ENCODE peak calls at places on chromosomes 7 and 10, in six cellular contexts. One of them, this sample, is unnamed.
A peak's percentile ranks its signal among the peaks of the same experiment; 100 is the strongest.

GRCh38 chr7:119943932-119944600 is 328.9 kb upstream of the KCND2 start:
- DNase-seq in caudate nucleus: no peak
- DNase-seq in CD4-positive, CD25-positive, alpha-beta regulatory T cell: no peak
- DNase-seq in neural progenitor cell: no peak
- DNase-seq in lower lobe of right lung: no peak
- DNase-seq in cardiac muscle cell: no peak
- DNase-seq in this sample: no peak

GRCh38 chr10:74165530-74165901 is 14.5 kb downstream of the ADK start:
- DNase-seq in caudate nucleus: no peak
- DNase-seq in CD4-positive, CD25-positive, alpha-beta regulatory T cell: no peak
- DNase-seq in neural progenitor cell: no peak
- DNase-seq in lower lobe of right lung: no peak
- DNase-seq in cardiac muscle cell: no peak
- DNase-seq in this sample: no peak

GRCh38 chr7:35467456-35467978 is 213.6 kb upstream of the TBX20 start:
- DNase-seq in caudate nucleus: no peak
- DNase-seq in CD4-positive, CD25-positive, alpha-beta regulatory T cell: no peak
- DNase-seq in neural progenitor cell: no peak
- DNase-seq in lower lobe of right lung: no peak
- DNase-seq in cardiac muscle cell: no peak
- DNase-seq in this sample: no peak

GRCh38 chr10:52442576-52442975 is 128.5 kb downstream of the DKK1 start:
- DNase-seq in caudate nucleus: no peak
- DNase-seq in CD4-positive, CD25-positive, alpha-beta regulatory T cell: no peak
- DNase-seq in neural progenitor cell: no peak
- DNase-seq in lower lobe of right lung: no peak
- DNase-seq in cardiac muscle cell: no peak
- DNase-seq in this sample: no peak

GRCh38 chr10:122264442-122264841 is 6.7 kb upstream of the BTBD16 start:
- DNase-seq in caudate nucleus: no peak
- DNase-seq in CD4-positive, CD25-positive, alpha-beta regulatory T cell: no peak
- DNase-seq in neural progenitor cell: no peak
- DNase-seq in lower lobe of right lung: no peak
- DNase-seq in cardiac muscle cell: no peak
- DNase-seq in this sample: no peak

GRCh38 chr10:42875792-42876191 is 93.2 kb downstream of the BMS1 start:
- DNase-seq in caudate nucleus: no peak
- DNase-seq in CD4-positive, CD25-positive, alpha-beta regulatory T cell: no peak
- DNase-seq in neural progenitor cell: peak; percentile 31
- DNase-seq in lower lobe of right lung: no peak
- DNase-seq in cardiac muscle cell: no peak
- DNase-seq in this sample: no peak

GRCh38 chr7:37921340-37921805 is 933 bp downstream of the EPDR1 start:
- DNase-seq in caudate nucleus: no peak
- DNase-seq in CD4-positive, CD25-positive, alpha-beta regulatory T cell: no peak
- DNase-seq in neural progenitor cell: peak; percentile 68
- DNase-seq in lower lobe of right lung: peak; percentile 57
- DNase-seq in cardiac muscle cell: peak; percentile 52
- DNase-seq in this sample: peak; percentile 74

GRCh38 chr10:90968448-90969086 is 47.7 kb upstream of the ANKRD1 start:
- DNase-seq in caudate nucleus: no peak
- DNase-seq in CD4-positive, CD25-positive, alpha-beta regulatory T cell: no peak
- DNase-seq in neural progenitor cell: no peak
- DNase-seq in lower lobe of right lung: no peak
- DNase-seq in cardiac muscle cell: no peak
- DNase-seq in this sample: no peak

GRCh38 chr10:2576892-2577291 is 490.5 kb upstream of the PFKP start:
- DNase-seq in caudate nucleus: no peak
- DNase-seq in CD4-positive, CD25-positive, alpha-beta regulatory T cell: no peak
- DNase-seq in neural progenitor cell: no peak
- DNase-seq in lower lobe of right lung: no peak
- DNase-seq in cardiac muscle cell: no peak
- DNase-seq in this sample: no peak

GRCh38 chr7:114412548-114412947 is 2.1 kb upstream of the FOXP2 start:
- DNase-seq in caudate nucleus: no peak
- DNase-seq in CD4-positive, CD25-positive, alpha-beta regulatory T cell: no peak
- DNase-seq in neural progenitor cell: no peak
- DNase-seq in lower lobe of right lung: no peak
- DNase-seq in cardiac muscle cell: no peak
- DNase-seq in this sample: no peak

GRCh38 chr10:88793747-88794299 is 8.7 kb upstream of the LIPM start:
- DNase-seq in caudate nucleus: no peak
- DNase-seq in CD4-positive, CD25-positive, alpha-beta regulatory T cell: no peak
- DNase-seq in neural progenitor cell: no peak
- DNase-seq in lower lobe of right lung: no peak
- DNase-seq in cardiac muscle cell: no peak
- DNase-seq in this sample: no peak

GRCh38 chr10:126062132-126063032 is 166.0 kb downstream of the FANK1 start:
- DNase-seq in caudate nucleus: peak; percentile 59
- DNase-seq in CD4-positive, CD25-positive, alpha-beta regulatory T cell: no peak
- DNase-seq in neural progenitor cell: no peak
- DNase-seq in lower lobe of right lung: peak; percentile 66
- DNase-seq in cardiac muscle cell: no peak
- DNase-seq in this sample: peak; percentile 93

GRCh38 chr10:51063659-51064535 is 10.4 kb upstream of the PRKG1 start:
- DNase-seq in caudate nucleus: no peak
- DNase-seq in CD4-positive, CD25-positive, alpha-beta regulatory T cell: no peak
- DNase-seq in neural progenitor cell: peak; percentile 54
- DNase-seq in lower lobe of right lung: no peak
- DNase-seq in cardiac muscle cell: peak; percentile 44
- DNase-seq in this sample: no peak

GRCh38 chr7:122369756-122370155 is 65.2 kb upstream of the FEZF1 start:
- DNase-seq in caudate nucleus: no peak
- DNase-seq in CD4-positive, CD25-positive, alpha-beta regulatory T cell: no peak
- DNase-seq in neural progenitor cell: peak; percentile 58
- DNase-seq in lower lobe of right lung: no peak
- DNase-seq in cardiac muscle cell: no peak
- DNase-seq in this sample: no peak

GRCh38 chr7:6453737-6454136 is 6.0 kb upstream of the DAGLB start:
- DNase-seq in caudate nucleus: no peak
- DNase-seq in CD4-positive, CD25-positive, alpha-beta regulatory T cell: no peak
- DNase-seq in neural progenitor cell: no peak
- DNase-seq in lower lobe of right lung: peak; percentile 13
- DNase-seq in cardiac muscle cell: no peak
- DNase-seq in this sample: no peak

GRCh38 chr7:683526-684205 is 42.8 kb upstream of the DNAAF5 start:
- DNase-seq in caudate nucleus: no peak
- DNase-seq in CD4-positive, CD25-positive, alpha-beta regulatory T cell: no peak
- DNase-seq in neural progenitor cell: no peak
- DNase-seq in lower lobe of right lung: no peak
- DNase-seq in cardiac muscle cell: no peak
- DNase-seq in this sample: no peak

GRCh38 chr7:135151162-135151932 is 3.5 kb downstream of the TMEM140 start:
- DNase-seq in caudate nucleus: no peak
- DNase-seq in CD4-positive, CD25-positive, alpha-beta regulatory T cell: no peak
- DNase-seq in neural progenitor cell: no peak
- DNase-seq in lower lobe of right lung: no peak
- DNase-seq in cardiac muscle cell: no peak
- DNase-seq in this sample: no peak

GRCh38 chr7:130292682-130293257 is at the start of gene CPA4:
- DNase-seq in caudate nucleus: no peak
- DNase-seq in CD4-positive, CD25-positive, alpha-beta regulatory T cell: no peak
- DNase-seq in neural progenitor cell: no peak
- DNase-seq in lower lobe of right lung: no peak
- DNase-seq in cardiac muscle cell: no peak
- DNase-seq in this sample: no peak

GRCh38 chr7:2196381-2197378 is 36.1 kb downstream of the MAD1L1 start:
- DNase-seq in caudate nucleus: no peak
- DNase-seq in CD4-positive, CD25-positive, alpha-beta regulatory T cell: no peak
- DNase-seq in neural progenitor cell: no peak
- DNase-seq in lower lobe of right lung: no peak
- DNase-seq in cardiac muscle cell: no peak
- DNase-seq in this sample: peak; percentile 62

GRCh38 chr10:89042547-89042946 is 51.9 kb downstream of the FAS start:
- DNase-seq in caudate nucleus: no peak
- DNase-seq in CD4-positive, CD25-positive, alpha-beta regulatory T cell: no peak
- DNase-seq in neural progenitor cell: no peak
- DNase-seq in lower lobe of right lung: no peak
- DNase-seq in cardiac muscle cell: no peak
- DNase-seq in this sample: no peak

GRCh38 chr10:62456611-62457101 is 82.5 kb downstream of the ZNF365 start:
- DNase-seq in caudate nucleus: no peak
- DNase-seq in CD4-positive, CD25-positive, alpha-beta regulatory T cell: no peak
- DNase-seq in neural progenitor cell: no peak
- DNase-seq in lower lobe of right lung: no peak
- DNase-seq in cardiac muscle cell: no peak
- DNase-seq in this sample: no peak

GRCh38 chr10:80455461-80456345 is 1.6 kb downstream of the TSPAN14 start:
- DNase-seq in caudate nucleus: no peak
- DNase-seq in CD4-positive, CD25-positive, alpha-beta regulatory T cell: no peak
- DNase-seq in neural progenitor cell: no peak
- DNase-seq in lower lobe of right lung: no peak
- DNase-seq in cardiac muscle cell: no peak
- DNase-seq in this sample: no peak

GRCh38 chr10:84429926-84430520 is 101.6 kb downstream of the CCSER2 start:
- DNase-seq in caudate nucleus: peak; percentile 7
- DNase-seq in CD4-positive, CD25-positive, alpha-beta regulatory T cell: peak; percentile 64
- DNase-seq in neural progenitor cell: peak; percentile 84
- DNase-seq in lower lobe of right lung: peak; percentile 67
- DNase-seq in cardiac muscle cell: peak; percentile 41
- DNase-seq in this sample: no peak

DNA sequence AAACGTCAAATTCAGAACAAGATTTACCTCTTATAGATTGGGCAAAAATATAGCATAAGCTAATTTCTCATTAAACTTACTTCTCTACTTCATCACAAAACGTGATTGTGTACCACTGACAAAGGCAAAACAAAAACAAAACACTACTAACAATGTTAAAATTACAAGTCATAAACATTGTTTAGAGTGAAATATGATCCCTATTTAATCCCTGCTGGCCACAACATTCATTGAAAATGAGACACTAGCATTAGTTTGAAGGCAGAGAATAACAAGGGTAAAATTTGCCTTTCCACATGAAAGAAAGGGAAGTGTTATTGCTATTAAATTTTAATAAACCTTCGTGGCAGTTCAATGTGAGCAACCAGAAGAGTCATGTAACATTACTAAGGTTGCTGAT is 45.0 kb downstream of the SEMA3A start:
- DNase-seq in caudate nucleus: no peak
- DNase-seq in CD4-positive, CD25-positive, alpha-beta regulatory T cell: no peak
- DNase-seq in neural progenitor cell: no peak
- DNase-seq in lower lobe of right lung: no peak
- DNase-seq in cardiac muscle cell: no peak
- DNase-seq in this sample: no peak
- H3K27ac ChIP-seq in caudate nucleus: no peak overlapping the region
- H3K27ac ChIP-seq in CD4-positive, CD25-positive, alpha-beta regulatory T cell: no peak overlapping the region
- H3K27ac ChIP-seq in neural progenitor cell: no peak overlapping the region
- H3K27ac ChIP-seq in lower lobe of right lung: no peak overlapping the region
- H3K27ac ChIP-seq in cardiac muscle cell: peak overlapping the region; percentile 46
- H3K27ac ChIP-seq in this sample: no peak overlapping the region

GRCh38 chr10:8402469-8403074 is 348.1 kb downstream of the GATA3 start:
- DNase-seq in caudate nucleus: no peak
- DNase-seq in CD4-positive, CD25-positive, alpha-beta regulatory T cell: peak; percentile 37
- DNase-seq in neural progenitor cell: no peak
- DNase-seq in lower lobe of right lung: no peak
- DNase-seq in cardiac muscle cell: no peak
- DNase-seq in this sample: no peak

GRCh38 chr10:8403711-8404371 is 349.4 kb downstream of the GATA3 start:
- DNase-seq in caudate nucleus: no peak
- DNase-seq in CD4-positive, CD25-positive, alpha-beta regulatory T cell: no peak
- DNase-seq in neural progenitor cell: peak; percentile 60
- DNase-seq in lower lobe of right lung: no peak
- DNase-seq in cardiac muscle cell: peak; percentile 15
- DNase-seq in this sample: no peak

GRCh38 chr10:8405551-8405950 is 351.1 kb downstream of the GATA3 start:
- DNase-seq in caudate nucleus: no peak
- DNase-seq in CD4-positive, CD25-positive, alpha-beta regulatory T cell: no peak
- DNase-seq in neural progenitor cell: no peak
- DNase-seq in lower lobe of right lung: no peak
- DNase-seq in cardiac muscle cell: no peak
- DNase-seq in this sample: no peak

GRCh38 chr10:8407561-8408021 is 353.1 kb downstream of the GATA3 start:
- DNase-seq in caudate nucleus: no peak
- DNase-seq in CD4-positive, CD25-positive, alpha-beta regulatory T cell: no peak
- DNase-seq in neural progenitor cell: no peak
- DNase-seq in lower lobe of right lung: no peak
- DNase-seq in cardiac muscle cell: no peak
- DNase-seq in this sample: no peak

GRCh38 chr10:8404721-8405120 is 350.2 kb downstream of the GATA3 start:
- DNase-seq in caudate nucleus: no peak
- DNase-seq in CD4-positive, CD25-positive, alpha-beta regulatory T cell: peak; percentile 87
- DNase-seq in neural progenitor cell: no peak
- DNase-seq in lower lobe of right lung: no peak
- DNase-seq in cardiac muscle cell: no peak
- DNase-seq in this sample: no peak
- H3K27ac ChIP-seq in caudate nucleus: no peak overlapping the region
- H3K27ac ChIP-seq in CD4-positive, CD25-positive, alpha-beta regulatory T cell: peak overlapping the region; percentile 85
- H3K27ac ChIP-seq in neural progenitor cell: no peak overlapping the region
- H3K27ac ChIP-seq in lower lobe of right lung: no peak overlapping the region
- H3K27ac ChIP-seq in cardiac muscle cell: no peak overlapping the region
- H3K27ac ChIP-seq in this sample: no peak overlapping the region

GRCh38 chr10:110376021-110376773 is 71.5 kb upstream of the SMNDC1 start:
- DNase-seq in caudate nucleus: no peak
- DNase-seq in CD4-positive, CD25-positive, alpha-beta regulatory T cell: no peak
- DNase-seq in neural progenitor cell: no peak
- DNase-seq in lower lobe of right lung: peak; percentile 53
- DNase-seq in cardiac muscle cell: no peak
- DNase-seq in this sample: no peak

GRCh38 chr10:110373857-110374654 is 69.3 kb upstream of the SMNDC1 start:
- DNase-seq in caudate nucleus: no peak
- DNase-seq in CD4-positive, CD25-positive, alpha-beta regulatory T cell: no peak
- DNase-seq in neural progenitor cell: no peak
- DNase-seq in lower lobe of right lung: no peak
- DNase-seq in cardiac muscle cell: no peak
- DNase-seq in this sample: no peak

GRCh38 chr10:110373059-110373458 is 68.3 kb upstream of the SMNDC1 start:
- DNase-seq in caudate nucleus: no peak
- DNase-seq in CD4-positive, CD25-positive, alpha-beta regulatory T cell: no peak
- DNase-seq in neural progenitor cell: no peak
- DNase-seq in lower lobe of right lung: no peak
- DNase-seq in cardiac muscle cell: no peak
- DNase-seq in this sample: no peak

GRCh38 chr10:110372656-110373055 is 67.9 kb upstream of the SMNDC1 start:
- DNase-seq in caudate nucleus: no peak
- DNase-seq in CD4-positive, CD25-positive, alpha-beta regulatory T cell: no peak
- DNase-seq in neural progenitor cell: no peak
- DNase-seq in lower lobe of right lung: no peak
- DNase-seq in cardiac muscle cell: no peak
- DNase-seq in this sample: no peak

DNA sequence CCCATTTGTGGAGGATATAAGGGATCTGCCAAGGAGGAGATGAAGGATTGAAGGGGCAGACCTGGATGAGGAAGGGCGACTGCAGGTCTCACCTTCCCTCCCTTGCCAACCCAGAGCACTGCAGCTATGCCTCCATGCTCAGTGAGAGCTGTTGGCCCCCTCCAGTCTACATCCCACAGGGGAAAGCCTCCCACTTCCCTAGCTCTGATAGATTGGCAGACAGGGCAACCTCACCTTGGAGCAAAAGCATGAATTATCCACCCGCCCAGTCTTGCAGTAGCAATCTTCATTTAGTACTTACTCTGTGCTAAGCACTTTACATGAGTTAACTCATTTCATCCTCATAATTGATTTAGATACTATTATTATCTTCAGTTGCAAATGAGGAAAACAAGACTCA is 70.4 kb upstream of the SMNDC1 start:
- DNase-seq in caudate nucleus: no peak
- DNase-seq in CD4-positive, CD25-positive, alpha-beta regulatory T cell: no peak
- DNase-seq in neural progenitor cell: no peak
- DNase-seq in lower lobe of right lung: no peak
- DNase-seq in cardiac muscle cell: no peak
- DNase-seq in this sample: no peak
- H3K27ac ChIP-seq in caudate nucleus: no peak overlapping the region
- H3K27ac ChIP-seq in CD4-positive, CD25-positive, alpha-beta regulatory T cell: no peak overlapping the region
- H3K27ac ChIP-seq in neural progenitor cell: no peak overlapping the region
- H3K27ac ChIP-seq in lower lobe of right lung: no peak overlapping the region
- H3K27ac ChIP-seq in cardiac muscle cell: no peak overlapping the region
- H3K27ac ChIP-seq in this sample: no peak overlapping the region

GRCh38 chr7:3510101-3511020 is 209.3 kb downstream of the SDK1 start:
- DNase-seq in caudate nucleus: no peak
- DNase-seq in CD4-positive, CD25-positive, alpha-beta regulatory T cell: no peak
- DNase-seq in neural progenitor cell: no peak
- DNase-seq in lower lobe of right lung: no peak
- DNase-seq in cardiac muscle cell: no peak
- DNase-seq in this sample: no peak
- H3K27ac ChIP-seq in caudate nucleus: no peak overlapping the region
- H3K27ac ChIP-seq in CD4-positive, CD25-positive, alpha-beta regulatory T cell: no peak overlapping the region
- H3K27ac ChIP-seq in neural progenitor cell: no peak overlapping the region
- H3K27ac ChIP-seq in lower lobe of right lung: no peak overlapping the region
- H3K27ac ChIP-seq in cardiac muscle cell: peak overlapping the region; percentile 12
- H3K27ac ChIP-seq in this sample: no peak overlapping the region

This sample was measured in coronary artery.